ENCODE peak calls at places on chromosomes 6 and 20, in six cellular contexts. J, N, B, V, L and K are unnamed samples.

GRCh38 chr6:169571123-169571962 is 130.5 kb downstream of the WDR27 start:
- DNase-seq in J (no peak), N (no peak), B (no peak), V (no peak), L (no peak), K (no peak)

GRCh38 chr20:16574656-16575355 is 1.6 kb upstream of the KIF16B start:
- DNase-seq in J (peak), N (peak), B (peak), V (peak), L (peak), K (peak)

GRCh38 chr6:2956930-2957329 is 14.4 kb downstream of the SERPINB6 start:
- DNase-seq in J (no peak), N (no peak), B (no peak), V (no peak), L (no peak), K (no peak)

GRCh38 chr20:23668477-23668951 is 20.3 kb downstream of the CST4 start:
- DNase-seq in J (peak), N (peak), B (peak), V (no peak), L (peak), K (no peak)

GRCh38 chr6:157339432-157339831 is 16.1 kb upstream of the TMEM242 start:
- DNase-seq in J (no peak), N (no peak), B (no peak), V (no peak), L (no peak), K (no peak)

GRCh38 chr20:57103146-57103800 is 163.2 kb downstream of the BMP7 start:
- DNase-seq in J (no peak), N (no peak), B (no peak), V (no peak), L (no peak), K (no peak)

GRCh38 chr6:162109466-162110040 is 618.0 kb downstream of the PRKN start:
- DNase-seq in J (no peak), N (no peak), B (no peak), V (no peak), L (no peak), K (no peak)

GRCh38 chr6:151475653-151476523 is 17.9 kb upstream of the CCDC170 start:
- DNase-seq in J (peak), N (peak), B (no peak), V (peak), L (peak), K (no peak)

GRCh38 chr6:7143161-7143974 is 35.6 kb downstream of the RREB1 start:
- DNase-seq in J (no peak), N (peak), B (no peak), V (no peak), L (peak), K (no peak)

GRCh38 chr20:21184810-21185209 is 58.9 kb downstream of the KIZ start:
- DNase-seq in J (no peak), N (no peak), B (no peak), V (no peak), L (no peak), K (no peak)

GRCh38 chr6:77492529-77492928 is 29.2 kb upstream of the HTR1B start:
- DNase-seq in J (no peak), N (no peak), B (no peak), V (no peak), L (no peak), K (no peak)

GRCh38 chr6:33967266-33967767 is 163.5 kb upstream of the MLN start:
- DNase-seq in J (no peak), N (no peak), B (peak), V (peak), L (no peak), K (no peak)

GRCh38 chr6:7909323-7910276 is 988 bp downstream of the TXNDC5 start:
- DNase-seq in J (peak), N (peak), B (peak), V (peak), L (peak), K (peak)

GRCh38 chr6:47545223-47545622 is 67.6 kb downstream of the CD2AP start:
- DNase-seq in J (no peak), N (no peak), B (peak), V (no peak), L (no peak), K (no peak)

GRCh38 chr6:151999194-151999593 is 191.7 kb downstream of the ESR1 start:
- DNase-seq in J (no peak), N (no peak), B (no peak), V (no peak), L (no peak), K (no peak)

GRCh38 chr20:2741463-2741862 is 48.9 kb downstream of the EBF4 start:
- DNase-seq in J (no peak), N (no peak), B (no peak), V (no peak), L (no peak), K (no peak)

GRCh38 chr6:15901141-15902115 is 227.5 kb upstream of the MYLIP start:
- DNase-seq in J (no peak), N (no peak), B (no peak), V (no peak), L (peak), K (no peak)
- TF ChIP-seq CTCF in J (no peak), N (no peak), B (no peak), V (no peak), L (peak), K (no peak)

GRCh38 chr6:78832091-78832808 is 35.1 kb upstream of the IRAK1BP1 start:
- DNase-seq in J (no peak), N (no peak), B (no peak), V (no peak), L (peak), K (no peak)

GRCh38 chr6:78830810-78831209 is 36.5 kb upstream of the IRAK1BP1 start:
- DNase-seq in J (no peak), N (no peak), B (no peak), V (no peak), L (no peak), K (no peak)

GRCh38 chr6:78836610-78837009 is 30.7 kb upstream of the IRAK1BP1 start:
- DNase-seq in J (no peak), N (no peak), B (no peak), V (no peak), L (no peak), K (no peak)

GRCh38 chr6:78831492-78831891 is 35.9 kb upstream of the IRAK1BP1 start:
- DNase-seq in J (peak), N (no peak), B (no peak), V (no peak), L (no peak), K (no peak)

GRCh38 chr6:78835817-78836216 is 31.5 kb upstream of the IRAK1BP1 start:
- DNase-seq in J (no peak), N (no peak), B (no peak), V (no peak), L (peak), K (no peak)
- TF ChIP-seq CTCF in J (peak), N (peak), B (no peak), V (peak), L (peak), K (no peak)

DNA sequence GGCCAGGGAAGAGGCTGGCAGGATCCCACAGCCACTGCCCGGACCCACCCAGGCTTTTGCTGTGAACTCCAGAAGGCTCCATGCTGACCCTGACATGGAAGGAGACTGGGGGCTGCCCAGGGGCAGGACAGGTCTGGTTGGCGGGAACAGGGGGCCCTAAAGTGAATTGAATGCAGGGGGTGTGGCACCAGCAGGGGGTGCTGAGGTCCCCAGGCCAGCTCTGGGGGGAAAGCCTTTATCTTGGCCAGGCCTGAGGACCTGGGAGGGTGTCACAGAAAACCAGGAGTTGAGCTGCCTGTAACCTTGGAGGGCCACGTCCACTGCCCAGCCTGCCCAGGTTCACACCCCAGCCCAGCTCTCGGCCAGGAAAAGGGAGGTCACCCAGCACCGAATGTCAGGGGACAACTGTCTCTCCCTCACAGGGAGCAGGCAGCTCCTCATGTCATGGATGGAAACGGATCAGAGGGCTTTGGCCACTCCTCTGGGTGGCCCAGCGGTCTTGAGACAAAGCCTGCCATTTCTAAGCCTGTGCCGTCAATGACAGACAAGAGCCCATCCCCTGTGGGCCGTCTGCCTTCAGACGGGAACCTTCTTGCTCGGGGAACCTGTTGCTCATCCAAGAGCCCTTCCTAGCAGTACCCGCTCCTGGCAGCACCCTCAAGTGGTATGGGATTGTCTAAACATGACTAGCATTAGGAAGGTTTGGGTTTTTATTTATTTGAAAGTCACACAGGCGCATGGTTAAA is 2.9 kb upstream of the YTHDF1 start:
- DNase-seq in J (no peak), N (no peak), B (no peak), V (peak), L (no peak), K (no peak)
- TF ChIP-seq CTCF in J (no peak), N (no peak), B (no peak), V (no peak), L (no peak), K (no peak)

DNA sequence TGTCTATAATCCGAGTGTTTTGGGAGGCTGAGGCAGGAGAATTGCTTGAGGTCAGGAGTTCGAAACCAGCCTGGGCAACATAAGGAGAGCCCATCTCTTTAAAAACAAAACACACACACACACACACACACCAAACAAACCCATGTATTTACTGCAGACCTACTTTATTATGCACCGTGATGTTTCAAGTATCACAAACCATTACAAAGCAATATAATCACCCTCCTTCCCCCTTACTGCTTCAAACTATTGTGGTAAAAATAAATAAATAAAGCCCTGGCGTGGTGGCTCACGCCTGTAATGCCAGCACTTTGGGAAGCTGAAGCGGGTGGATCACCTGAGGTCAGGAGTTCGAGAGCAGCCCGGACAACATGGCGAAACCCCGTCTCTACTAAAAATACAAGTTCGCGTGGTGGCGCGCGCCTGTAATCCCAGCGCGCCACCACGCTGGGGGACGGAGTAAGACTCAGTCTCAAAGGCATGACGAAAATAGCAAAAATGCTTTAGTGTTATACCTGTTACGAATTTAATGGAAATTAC is 1.5 kb downstream of the TBCC start:
- DNase-seq in J (no peak), N (no peak), B (no peak), V (peak), L (no peak), K (no peak)
- TF ChIP-seq CTCF in J (no peak), N (no peak), B (no peak), V (no peak), L (no peak), K (no peak)

DNA sequence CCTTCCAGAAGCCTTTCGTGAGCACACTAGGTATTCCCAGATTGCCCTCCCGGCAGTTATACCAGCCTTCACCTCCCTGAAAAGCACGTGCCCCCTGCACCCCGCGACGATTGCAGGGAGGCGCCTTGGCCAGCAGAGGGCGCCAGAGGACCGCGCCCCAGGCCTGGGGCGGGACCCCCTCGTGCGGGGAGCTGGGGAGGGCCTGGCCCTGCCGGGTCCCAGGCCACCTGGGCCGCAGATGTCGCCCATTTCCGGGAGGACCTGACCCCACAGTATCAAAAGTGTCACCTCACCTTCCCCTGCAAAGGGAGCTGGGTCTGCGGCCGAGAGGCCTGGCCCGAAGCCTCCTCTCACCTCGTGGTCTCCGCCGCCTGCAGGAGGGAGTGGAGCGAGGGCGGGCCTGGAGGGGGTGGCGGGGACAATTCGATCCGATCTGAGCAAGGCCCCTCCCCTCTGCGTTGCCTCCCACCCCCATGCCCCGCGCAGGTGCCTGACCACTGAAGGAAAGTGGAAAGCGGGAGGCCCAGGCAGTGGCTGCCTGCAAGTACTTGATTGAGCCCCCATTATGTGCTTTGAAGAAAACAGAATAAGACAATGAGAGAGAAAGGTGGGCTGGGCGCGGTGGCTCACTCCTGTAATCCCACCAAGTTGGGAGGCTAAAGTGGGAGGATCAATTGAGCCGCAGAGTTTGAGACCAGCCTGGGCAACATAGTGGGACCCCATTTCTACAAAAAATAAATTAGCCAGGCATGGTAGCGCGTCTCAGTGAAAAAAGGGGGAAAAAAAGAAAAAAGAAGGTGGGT is 3.5 kb upstream of the SNAI1 start:
- DNase-seq in J (peak), N (peak), B (peak), V (peak), L (peak), K (peak)
- TF ChIP-seq CTCF in J (peak), N (peak), B (peak), V (peak), L (peak), K (peak)

GRCh38 chr6:110958332-110959192 is at the start of gene GTF3C6:
- DNase-seq in J (peak), N (peak), B (peak), V (peak), L (peak), K (peak)
- TF ChIP-seq CTCF in J (no peak), N (no peak), B (no peak), V (no peak), L (no peak), K (no peak)

GRCh38 chr6:109454483-109455160 is 950 bp downstream of the MICAL1 start:
- DNase-seq in J (no peak), N (no peak), B (peak), V (peak), L (peak), K (peak)
- TF ChIP-seq CTCF in J (no peak), N (no peak), B (peak), V (no peak), L (no peak), K (no peak)